ENCODE peak calls at places on chromosomes 13 and 19, in seven cellular contexts. T is RPMI8226; U is activated naive CD8-positive, alpha-beta T cell treated with anti-CD3 and anti-CD28 coated beads for 36 hours; O is endothelial cell; J is Right ventricle myocardium superior; L is stimulated activated CD8-positive, alpha-beta memory T cell treated with anti-CD3 and anti-CD28 coated beads, Interleukin-12 subunit alpha, Interleukin-12 subunit beta, amount 100 ng/mL, for 4 hours; N is non-pigmented ciliary epithelial cell. I is an unnamed sample.

GRCh38 chr13:68428292-68428691 is 1198.2 kb upstream of the PCDH9 start:
- DNase-seq in T (no peak), U (no peak), O (no peak), J (no peak), L (no peak), N (peak), I (no peak)

GRCh38 chr19:56477429-56478338 is 539 bp upstream of the ZNF667 start:
- DNase-seq in T (peak), U (peak), O (peak), J (peak), L (peak), N (peak), I (peak)

GRCh38 chr13:78689011-78689410 is 30.1 kb upstream of the OBI1 start:
- DNase-seq in T (no peak), U (no peak), O (no peak), J (no peak), L (no peak), N (no peak), I (no peak)

GRCh38 chr13:95615539-95615938 is 29.0 kb downstream of the DZIP1 start:
- DNase-seq in T (no peak), U (no peak), O (no peak), J (no peak), L (no peak), N (no peak), I (no peak)

GRCh38 chr19:3010871-3011270 is 18.2 kb downstream of the TLE2 start:
- DNase-seq in T (no peak), U (no peak), O (no peak), J (no peak), L (no peak), N (no peak), I (no peak)

GRCh38 chr13:59024434-59024833 is 1139.3 kb downstream of the DIAPH3 start:
- DNase-seq in T (no peak), U (no peak), O (no peak), J (no peak), L (no peak), N (no peak), I (no peak)

GRCh38 chr13:36344886-36345437 is 1.2 kb downstream of the SPART start:
- DNase-seq in T (peak), U (peak), O (no peak), J (no peak), L (no peak), N (no peak), I (peak)

GRCh38 chr13:27125357-27126282 is 46.0 kb downstream of the USP12 start:
- DNase-seq in T (no peak), U (no peak), O (no peak), J (no peak), L (no peak), N (no peak), I (no peak)

GRCh38 chr13:113936166-113936565 is 37.7 kb downstream of the C13orf46 start:
- DNase-seq in T (no peak), U (no peak), O (no peak), J (peak), L (no peak), N (no peak), I (no peak)

GRCh38 chr19:45154064-45154827 is 6.5 kb downstream of the NKPD1 start:
- DNase-seq in T (no peak), U (no peak), O (no peak), J (no peak), L (no peak), N (peak), I (no peak)

GRCh38 chr19:8609210-8610040 is 1.1 kb downstream of the ADAMTS10 start:
- DNase-seq in T (no peak), U (peak), O (peak), J (peak), L (no peak), N (no peak), I (peak)

GRCh38 chr13:26075498-26075897 is 23.7 kb upstream of the SHISA2 start:
- DNase-seq in T (no peak), U (no peak), O (no peak), J (no peak), L (no peak), N (no peak), I (no peak)

I was measured in KG1.